ENCODE peak calls at places on chromosomes 6 and 20, in nine cellular contexts. V is endothelial cell; Y is D341Med; D is globus pallidus; G is T1000; L is astrocyte; W is psoas muscle; P is stimulated activated CD8-positive, alpha-beta memory T cell treated with anti-CD3 and anti-CD28 coated beads, Interleukin-4, amount 100 ng/mL, for 48 hours; H is H54. Q is an unnamed sample.
A peak's percentile ranks its signal among the peaks of the same experiment; 100 is the strongest.

GRCh38 chr6:15148356-15149058 is 97.4 kb upstream of the JARID2 start:
- DNase-seq in V (no peak), Y (peak; percentile 90), D (no peak), G (peak; percentile 78), L (peak; percentile 71), W (no peak), P (no peak), H (peak; percentile 27), Q (peak; percentile 99)

GRCh38 chr20:63686492-63687321 is 9.7 kb upstream of the TNFRSF6B start:
- DNase-seq in V (no peak), Y (no peak), D (no peak), G (no peak), L (peak; percentile 80), W (peak; percentile 78), P (peak; percentile 60), H (no peak), Q (no peak)

GRCh38 chr6:108541843-108542795 is 18.6 kb upstream of the FOXO3 start:
- DNase-seq in V (peak; percentile 69), Y (peak; percentile 77), D (peak; percentile 74), G (peak; percentile 45), L (peak; percentile 59), W (peak; percentile 62), P (peak; percentile 67), H (no peak), Q (peak; percentile 73)

GRCh38 chr6:42269553-42269952 is 51.9 kb upstream of the MRPS10 start:
- DNase-seq in V (no peak), Y (no peak), D (no peak), G (no peak), L (no peak), W (no peak), P (no peak), H (no peak), Q (no peak)

GRCh38 chr6:69894578-69895347 is 28.4 kb downstream of the COL19A1 start:
- DNase-seq in V (no peak), Y (no peak), D (no peak), G (peak; percentile 70), L (peak; percentile 40), W (no peak), P (no peak), H (no peak), Q (no peak)

GRCh38 chr20:61639200-61639599 is 387.1 kb downstream of the CDH4 start:
- DNase-seq in V (no peak), Y (no peak), D (no peak), G (no peak), L (peak; percentile 30), W (no peak), P (no peak), H (no peak), Q (no peak)

GRCh38 chr20:14637441-14637840 is 300.0 kb upstream of the FLRT3 start:
- DNase-seq in V (no peak), Y (no peak), D (no peak), G (no peak), L (no peak), W (no peak), P (no peak), H (no peak), Q (no peak)

GRCh38 chr20:53872561-53873248 is 197.7 kb downstream of the BCAS1 start:
- DNase-seq in V (no peak), Y (no peak), D (no peak), G (no peak), L (no peak), W (no peak), P (peak; percentile 45), H (no peak), Q (no peak)

GRCh38 chr6:30154709-30155521 is 6.1 kb downstream of the TRIM10 start:
- DNase-seq in V (no peak), Y (no peak), D (no peak), G (peak; percentile 82), L (peak; percentile 69), W (no peak), P (no peak), H (peak; percentile 77), Q (no peak)

GRCh38 chr20:3559637-3560036 is 88.8 kb downstream of the ATRN start:
- DNase-seq in V (no peak), Y (no peak), D (peak; percentile 38), G (no peak), L (no peak), W (no peak), P (no peak), H (no peak), Q (no peak)

GRCh38 chr6:11983306-11983705 is 28.8 kb upstream of the HIVEP1 start:
- DNase-seq in V (no peak), Y (no peak), D (no peak), G (no peak), L (no peak), W (no peak), P (no peak), H (no peak), Q (no peak)

GRCh38 chr6:51001399-51001798 is 182.7 kb downstream of the TFAP2B start:
- DNase-seq in V (no peak), Y (no peak), D (no peak), G (no peak), L (no peak), W (no peak), P (no peak), H (no peak), Q (no peak)

GRCh38 chr20:24138951-24139350 is 150.4 kb upstream of the GGTLC1 start:
- DNase-seq in V (no peak), Y (no peak), D (no peak), G (no peak), L (no peak), W (no peak), P (no peak), H (no peak), Q (no peak)

GRCh38 chr6:127952176-127952575 is 51.3 kb upstream of the THEMIS start:
- DNase-seq in V (no peak), Y (no peak), D (no peak), G (no peak), L (no peak), W (no peak), P (no peak), H (no peak), Q (no peak)

GRCh38 chr6:109397020-109397419 is 14.8 kb upstream of the CD164 start:
- DNase-seq in V (no peak), Y (no peak), D (no peak), G (no peak), L (no peak), W (no peak), P (no peak), H (no peak), Q (no peak)

GRCh38 chr6:122049341-122049740 is 350.1 kb upstream of the HSF2 start:
- DNase-seq in V (no peak), Y (no peak), D (no peak), G (no peak), L (peak; percentile 36), W (no peak), P (no peak), H (no peak), Q (no peak)

GRCh38 chr6:140909156-140909555 is 1223.6 kb upstream of the GJE1 start:
- DNase-seq in V (no peak), Y (no peak), D (no peak), G (no peak), L (peak; percentile 76), W (no peak), P (no peak), H (no peak), Q (no peak)